ENCODE peak calls at places on chromosomes 7 and 10, in ten cellular contexts. F, S, D, O, N, Z, W, M, L and G are unnamed samples.

GRCh38 chr7:74495112-74495880 is 41.6 kb downstream of the GTF2IRD1 start:
- DNase-seq in W (no peak), Z (no peak), O (no peak), L (no peak), S (no peak), M (no peak), N (no peak), F (no peak), D (no peak), G (no peak)

GRCh38 chr10:31321396-31321941 is 2.5 kb downstream of the ZEB1 start:
- DNase-seq in O (no peak), M (no peak), N (no peak), Z (no peak), S (no peak), D (peak; percentile 3), W (no peak), L (no peak), F (no peak), G (no peak)

GRCh38 chr7:139899328-139900020 is 70.4 kb downstream of the TBXAS1 start:
- DNase-seq in N (no peak), L (no peak), M (no peak), S (no peak), D (no peak), F (no peak), W (no peak), O (no peak), Z (no peak), G (no peak)

GRCh38 chr10:3294919-3295318 is 122.3 kb upstream of the PITRM1 start:
- DNase-seq in W (no peak), N (no peak), D (no peak), F (no peak), Z (no peak), M (no peak), S (no peak), O (no peak), L (no peak), G (no peak)

GRCh38 chr10:14545827-14546226 is 215.1 kb upstream of the FRMD4A start:
- DNase-seq in N (no peak), S (no peak), L (no peak), F (peak; percentile 44), O (no peak), Z (no peak), M (no peak), W (no peak), D (no peak), G (no peak)

GRCh38 chr7:19522486-19522885 is 186.4 kb downstream of the POLR1F start:
- DNase-seq in L (no peak), Z (no peak), N (no peak), W (no peak), S (no peak), F (no peak), O (no peak), M (no peak), D (no peak), G (no peak)

GRCh38 chr10:100998991-100999741 is 442 bp upstream of the LZTS2 start:
- DNase-seq in L (peak; percentile 56), Z (peak; percentile 88), N (no peak), M (peak; percentile 74), D (peak; percentile 76), W (peak; percentile 78), S (peak; percentile 84), O (peak; percentile 92), F (no peak), G (peak; percentile 74)

GRCh38 chr10:122163182-122164027 is 107.7 kb upstream of the BTBD16 start:
- DNase-seq in N (no peak), Z (no peak), W (no peak), S (peak; percentile 88), O (no peak), L (no peak), F (no peak), D (peak; percentile 96), M (no peak), G (no peak)

GRCh38 chr7:55441668-55442305 is 76.7 kb downstream of the LANCL2 start:
- DNase-seq in W (no peak), N (peak; percentile 85), S (no peak), M (no peak), O (no peak), Z (no peak), D (no peak), F (peak; percentile 47), L (peak; percentile 29), G (no peak)

GRCh38 chr7:29955799-29956476 is 33.7 kb downstream of the SCRN1 start:
- DNase-seq in M (no peak), S (no peak), Z (no peak), D (no peak), O (no peak), L (no peak), N (no peak), F (no peak), W (no peak), G (peak; percentile 81)

GRCh38 chr10:130836344-130836743 is 475.2 kb downstream of the TCERG1L start:
- DNase-seq in W (no peak), O (no peak), M (no peak), D (no peak), N (no peak), F (no peak), S (no peak), L (no peak), Z (no peak), G (no peak)

GRCh38 chr7:101232141-101232821 is 5.3 kb downstream of the CLDN15 start:
- DNase-seq in O (no peak), Z (peak; percentile 91), N (no peak), S (peak; percentile 70), L (no peak), D (peak; percentile 89), W (no peak), F (no peak), M (peak; percentile 73), G (no peak)

DNA sequence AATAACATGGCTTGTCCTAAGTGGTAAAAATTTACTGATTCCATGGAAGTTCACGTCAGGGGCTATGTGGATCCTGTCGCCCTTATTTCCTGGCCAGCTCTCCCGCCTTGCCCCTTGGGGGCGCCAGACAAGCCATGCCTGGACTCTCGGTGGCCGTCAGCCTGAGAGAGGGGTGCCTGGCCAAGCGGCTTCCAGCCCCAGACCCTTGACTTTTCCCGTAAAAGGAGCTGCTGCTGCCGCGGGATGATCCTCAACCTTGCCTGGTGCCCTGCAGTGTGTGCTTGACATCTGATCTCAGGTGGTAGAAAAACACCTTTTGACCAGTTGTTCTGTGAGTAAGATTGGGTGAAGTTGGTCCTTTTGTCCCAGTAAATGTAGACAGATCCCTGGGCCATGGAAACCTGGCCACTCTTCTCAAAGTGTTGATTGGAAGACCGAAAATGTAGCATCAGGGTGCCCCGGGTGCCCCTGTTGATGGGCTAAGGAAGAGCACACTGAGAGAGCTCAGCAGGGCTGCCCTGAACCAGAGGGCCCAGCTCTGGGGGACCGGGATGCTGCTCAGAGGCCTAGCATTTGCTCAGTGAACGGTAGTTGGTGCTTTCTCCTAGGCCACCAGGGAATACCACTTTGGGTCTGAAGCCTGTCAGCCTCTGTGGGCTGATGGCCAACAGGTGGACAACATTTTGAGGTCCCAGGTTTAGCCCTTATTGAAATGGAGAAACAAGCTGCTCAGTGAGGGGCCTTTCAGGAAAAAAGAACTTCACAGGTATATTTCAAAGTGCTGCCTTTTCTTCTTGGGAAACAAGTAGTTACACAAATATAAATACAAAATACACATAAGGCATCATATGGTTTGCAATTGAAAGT is 162.5 kb downstream of the LRMDA start:
- DNase-seq in L (no peak), M (no peak), N (no peak), D (peak; percentile 73), Z (no peak), O (no peak), F (no peak), S (peak; percentile 43), W (no peak), G (no peak)
- TF ChIP-seq CTCF in L (peak; percentile 3), M (no peak), N (peak; percentile 26), D (peak; percentile 71), Z (no peak), O (peak; percentile 30), F (no peak), S (peak; percentile 62), W (no peak), G (peak; percentile 37)

GRCh38 chr10:28393956-28394568 is 91.2 kb upstream of the MPP7 start:
- DNase-seq in D (peak; percentile 89), F (peak; percentile 34), O (no peak), S (peak; percentile 74), N (peak; percentile 51), W (peak; percentile 54), M (peak; percentile 65), Z (peak; percentile 67), L (peak; percentile 8), G (peak; percentile 67)
- TF ChIP-seq CTCF in D (peak; percentile 98), F (peak; percentile 97), O (peak; percentile 98), S (peak; percentile 92), N (peak; percentile 97), W (peak; percentile 88), M (peak; percentile 88), Z (peak; percentile 74), L (peak; percentile 98), G (peak; percentile 97)

DNA sequence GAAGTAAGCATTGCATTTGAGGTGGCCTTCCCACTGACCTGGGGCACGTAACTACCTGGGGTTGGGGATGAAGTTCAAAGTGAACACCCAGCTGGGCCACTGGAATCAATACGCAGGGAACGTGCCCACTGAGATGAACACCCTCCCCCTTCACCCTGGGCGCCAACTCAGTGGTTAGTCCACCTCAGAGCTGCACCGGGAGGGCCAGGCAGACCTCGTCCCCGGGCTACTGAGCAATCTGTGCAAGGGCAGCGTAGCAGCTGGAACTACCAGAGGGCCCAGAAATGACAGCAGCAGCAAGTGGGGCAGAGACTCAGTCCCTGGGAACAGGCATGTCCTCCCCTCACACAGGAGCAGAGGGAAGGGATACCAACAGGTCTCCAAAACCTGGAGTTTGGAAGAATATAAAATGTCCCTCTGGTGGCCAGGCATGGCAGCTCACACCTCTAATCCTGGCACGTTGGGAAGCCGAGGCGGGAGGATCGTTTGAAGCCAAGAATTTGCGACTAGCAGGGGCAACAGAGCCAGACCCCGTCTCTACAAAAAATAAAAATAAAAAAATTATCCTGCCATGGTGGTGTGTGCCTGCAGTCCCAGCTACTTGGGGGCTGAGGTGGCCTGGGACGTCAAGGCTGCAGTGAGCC is 143.9 kb downstream of the SH3PXD2A start:
- DNase-seq in S (no peak), D (peak; percentile 70), F (no peak), Z (no peak), M (no peak), L (no peak), O (no peak), W (no peak), N (no peak), G (no peak)
- TF ChIP-seq CTCF in S (peak; percentile 29), D (peak; percentile 48), F (peak; percentile 18), Z (peak; percentile 5), M (peak; percentile 17), L (no peak), O (peak; percentile 55), W (no peak), N (peak; percentile 17), G (no peak)

GRCh38 chr7:35261476-35262285 is 7.8 kb upstream of the TBX20 start:
- DNase-seq in L (no peak), F (no peak), M (no peak), S (peak; percentile 52), W (no peak), O (no peak), D (peak; percentile 82), Z (no peak), N (no peak), G (no peak)
- TF ChIP-seq CTCF in L (no peak), F (no peak), M (no peak), S (peak; percentile 17), W (no peak), O (no peak), D (peak; percentile 9), Z (no peak), N (no peak), G (no peak)